ENCODE peak calls at places on chromosome 9, in six cellular contexts. X is BE2C, O is spleen, Z is endodermal cell, E is NB4, D is fibroblast of the aortic adventitia. S is an unnamed sample.

GRCh38 chr9:117704024-117704575 is at the start of gene TLR4:
- DNase-seq in O (peak; percentile 90), Z (peak; percentile 58), X (peak; percentile 23), E (peak; percentile 90), D (peak; percentile 88), S (peak; percentile 67)

GRCh38 chr9:72858089-72858912 is 94.6 kb downstream of the ALDH1A1 start:
- DNase-seq in X (no peak), O (no peak), E (no peak), D (peak; percentile 45), Z (no peak), S (no peak)

GRCh38 chr9:72271617-72272478 is 93.2 kb downstream of the ZFAND5 start:
- DNase-seq in E (peak; percentile 44), D (peak; percentile 66), Z (peak; percentile 86), X (peak; percentile 53), O (no peak), S (no peak)

GRCh38 chr9:118644066-118644465 is 725.2 kb downstream of the BRINP1 start:
- DNase-seq in X (no peak), O (no peak), E (no peak), D (no peak), Z (no peak), S (no peak)

GRCh38 chr9:99222416-99223280 is 566 bp downstream of the SEC61B start:
- DNase-seq in D (peak; percentile 40), Z (no peak), O (no peak), X (no peak), E (no peak), S (no peak)

GRCh38 chr9:134585746-134586706 is 55.6 kb upstream of the COL5A1 start:
- DNase-seq in X (peak; percentile 67), Z (peak; percentile 69), E (peak; percentile 30), D (peak; percentile 51), O (no peak), S (peak; percentile 49)

GRCh38 chr9:116883676-116884075 is 196.6 kb downstream of the TRIM32 start:
- DNase-seq in E (no peak), O (no peak), Z (no peak), X (no peak), D (no peak), S (no peak)

GRCh38 chr9:134635431-134636141 is 6.0 kb upstream of the COL5A1 start:
- DNase-seq in D (no peak), Z (peak; percentile 36), O (peak; percentile 51), X (peak; percentile 13), E (no peak), S (no peak)

GRCh38 chr9:93126151-93126781 is 7.8 kb downstream of the NINJ1 start:
- DNase-seq in O (peak; percentile 80), E (no peak), Z (peak; percentile 42), D (no peak), X (peak; percentile 9), S (no peak)

GRCh38 chr9:93207326-93207814 is 23.4 kb downstream of the WNK2 start:
- DNase-seq in Z (no peak), E (no peak), X (peak; percentile 45), D (peak; percentile 77), O (peak; percentile 71), S (peak; percentile 17)

GRCh38 chr9:94110821-94111252 is 26.6 kb downstream of the PTPDC1 start:
- DNase-seq in D (peak; percentile 88), O (no peak), X (no peak), E (no peak), Z (no peak), S (peak; percentile 52)

GRCh38 chr9:104835163-104835562 is 71.2 kb downstream of the NIPSNAP3B start:
- DNase-seq in E (peak; percentile 71), O (no peak), D (no peak), Z (no peak), X (no peak), S (no peak)

GRCh38 chr9:107705521-107705920 is 216.0 kb upstream of the KLF4 start:
- DNase-seq in X (no peak), E (no peak), Z (no peak), O (no peak), D (no peak), S (peak; percentile 27)

GRCh38 chr9:20048437-20048836 is 259.6 kb upstream of the SLC24A2 start:
- DNase-seq in D (no peak), E (no peak), Z (no peak), X (no peak), O (no peak), S (no peak)

GRCh38 chr9:133103987-133104505 is 17.0 kb downstream of the RALGDS start:
- DNase-seq in Z (no peak), X (no peak), O (peak; percentile 72), E (no peak), D (no peak), S (no peak)

GRCh38 chr9:87862536-87863268 is 20.0 kb upstream of the SPATA31E1 start:
- DNase-seq in Z (peak; percentile 57), D (peak; percentile 71), E (no peak), O (no peak), X (no peak), S (no peak)

GRCh38 chr9:111994831-111995458 is 98.3 kb downstream of the UGCG start:
- DNase-seq in Z (peak; percentile 24), D (peak; percentile 33), O (no peak), E (no peak), X (no peak), S (no peak)

GRCh38 chr9:79201641-79202040 is 370.1 kb upstream of the TLE4 start:
- DNase-seq in E (no peak), O (no peak), Z (no peak), X (no peak), D (no peak), S (no peak)

GRCh38 chr9:79693750-79694149 is 122.0 kb downstream of the TLE4 start:
- DNase-seq in Z (no peak), O (no peak), E (no peak), D (no peak), X (no peak), S (no peak)

GRCh38 chr9:95127249-95128176 is 190.0 kb downstream of the FANCC start:
- DNase-seq in E (peak; percentile 69), X (peak; percentile 90), Z (peak; percentile 96), O (peak; percentile 92), D (peak; percentile 73), S (no peak)

GRCh38 chr9:108272350-108272899 is 583.4 kb downstream of the ACTL7B start:
- DNase-seq in E (peak; percentile 53), X (peak; percentile 81), Z (peak; percentile 85), D (peak; percentile 73), O (no peak), S (peak; percentile 29)

GRCh38 chr9:89427621-89428221 is 70.2 kb downstream of the SEMA4D start:
- DNase-seq in Z (no peak), E (no peak), D (no peak), X (no peak), O (peak; percentile 71), S (no peak)

GRCh38 chr9:36132081-36132480 is 4.5 kb upstream of the GLIPR2 start:
- DNase-seq in X (no peak), O (no peak), Z (no peak), D (peak; percentile 53), E (no peak), S (no peak)

GRCh38 chr9:17942498-17942897 is 363.6 kb downstream of the SH3GL2 start:
- DNase-seq in Z (no peak), O (no peak), E (no peak), X (no peak), D (no peak), S (no peak)

GRCh38 chr9:16321461-16322119 is 548.9 kb downstream of the BNC2 start:
- DNase-seq in X (no peak), Z (no peak), E (peak; percentile 81), O (no peak), D (peak; percentile 66), S (no peak)

GRCh38 chr9:123008909-123009308 is 24.6 kb upstream of the GPR21 start:
- DNase-seq in E (no peak), X (no peak), O (no peak), D (no peak), Z (no peak), S (no peak)

GRCh38 chr9:42396318-42396717 is 212.9 kb downstream of the SPATA31A6 start:
- DNase-seq in O (no peak), D (no peak), Z (no peak), E (no peak), X (no peak), S (no peak)

GRCh38 chr9:98656536-98656935 is 52.2 kb downstream of the GABBR2 start:
- DNase-seq in O (no peak), E (no peak), Z (no peak), D (peak; percentile 22), X (no peak), S (no peak)

GRCh38 chr9:5052858-5053257 is 67.8 kb downstream of the JAK2 start:
- DNase-seq in D (peak; percentile 27), O (no peak), X (no peak), Z (no peak), E (no peak), S (peak; percentile 2)
- H3K4me3 ChIP-seq in D (no peak overlapping the region), O (no peak overlapping the region), X (no peak overlapping the region), Z (no peak overlapping the region), E (no peak overlapping the region), S (no peak overlapping the region)

DNA sequence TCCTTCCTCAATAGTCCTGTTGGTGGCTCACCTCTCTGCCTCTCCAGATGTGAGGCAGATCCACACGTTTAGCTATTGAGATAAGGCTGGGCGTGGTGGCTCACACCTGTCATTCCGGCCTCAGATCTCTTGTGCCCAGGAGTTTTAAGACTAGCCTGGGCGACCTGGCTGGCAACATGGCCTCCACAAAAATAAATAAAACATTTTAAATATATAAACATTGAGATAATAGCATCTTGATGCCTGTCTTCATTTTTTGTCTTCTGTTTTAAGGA is 1.4 kb upstream of the TMEM250 start:
- DNase-seq in O (no peak), D (no peak), E (no peak), X (no peak), Z (no peak), S (no peak)
- H3K4me3 ChIP-seq in O (no peak overlapping the region), D (peak overlapping the region; percentile 75), E (no peak overlapping the region), X (peak overlapping the region; percentile 80), Z (peak overlapping the region; percentile 85), S (peak overlapping the region; percentile 73)

GRCh38 chr9:120715331-120715924 is 1.2 kb upstream of the MEGF9 start:
- DNase-seq in E (no peak), D (peak; percentile 82), X (peak; percentile 66), Z (peak; percentile 83), O (peak; percentile 84), S (no peak)
- H3K4me3 ChIP-seq in E (no peak overlapping the region), D (peak overlapping the region; percentile 70), X (peak overlapping the region; percentile 79), Z (peak overlapping the region; percentile 89), O (no peak overlapping the region), S (no peak overlapping the region)

GRCh38 chr9:9387511-9388115 is 1225.2 kb downstream of the PTPRD start:
- DNase-seq in O (no peak), X (no peak), Z (peak; percentile 45), E (no peak), D (no peak), S (no peak)

GRCh38 chr9:9389904-9390303 is 1222.9 kb downstream of the PTPRD start:
- DNase-seq in O (no peak), Z (peak; percentile 74), D (no peak), E (no peak), X (no peak), S (no peak)

GRCh38 chr9:9395539-9395938 is 1217.3 kb downstream of the PTPRD start:
- DNase-seq in Z (no peak), X (no peak), O (no peak), D (no peak), E (no peak), S (no peak)

GRCh38 chr9:9392755-9393154 is 1220.0 kb downstream of the PTPRD start:
- DNase-seq in D (no peak), O (no peak), E (no peak), Z (peak; percentile 43), X (no peak), S (no peak)
- H3K4me3 ChIP-seq in D (no peak overlapping the region), O (no peak overlapping the region), E (no peak overlapping the region), Z (no peak overlapping the region), X (no peak overlapping the region), S (no peak overlapping the region)